ENCODE peak calls at places on chromosomes 4 and X, in five cellular contexts. N is DND-41, D is stomach, P is OCI-LY7, Z is breast epithelium. J is an unnamed sample.

GRCh38 chr4:146212781-146213180 is 1.6 kb upstream of the REELD1 start:
- DNase-seq in N (no peak), D (no peak), P (no peak), Z (no peak), J (no peak)

GRCh38 chr4:169861592-169861991 is 103.8 kb upstream of the HPF1 start:
- DNase-seq in N (no peak), D (no peak), P (no peak), Z (no peak), J (no peak)

GRCh38 chrX:39936886-39937770 is 160.6 kb downstream of the BCOR start:
- DNase-seq in N (peak; percentile 58), D (no peak), P (no peak), Z (no peak), J (no peak)

GRCh38 chr4:95869961-95870500 is 30.1 kb downstream of the PDHA2 start:
- DNase-seq in N (peak; percentile 5), D (no peak), P (no peak), Z (no peak), J (no peak)

GRCh38 chr4:108774809-108775530 is 12.1 kb upstream of the ETNPPL start:
- DNase-seq in N (no peak), D (peak; percentile 78), P (no peak), Z (no peak), J (no peak)

GRCh38 chrX:48487362-48487785 is 11.4 kb downstream of the FTSJ1 start:
- DNase-seq in N (no peak), D (peak; percentile 57), P (no peak), Z (no peak), J (peak; percentile 96)

GRCh38 chrX:39791691-39792090 is 306.1 kb downstream of the BCOR start:
- DNase-seq in N (no peak), D (no peak), P (no peak), Z (no peak), J (no peak)

GRCh38 chrX:56797966-56798711 is 69.1 kb downstream of the NBDY start:
- DNase-seq in N (peak; percentile 17), D (peak; percentile 26), P (no peak), Z (no peak), J (peak; percentile 78)

GRCh38 chrX:9948406-9948805 is 18.8 kb upstream of the CLDN34 start:
- DNase-seq in N (no peak), D (no peak), P (no peak), Z (no peak), J (no peak)

GRCh38 chr4:47145630-47146029 is 114.3 kb downstream of the GABRB1 start:
- DNase-seq in N (no peak), D (no peak), P (no peak), Z (no peak), J (peak; percentile 3)

GRCh38 chr4:81353861-81354260 is 117.8 kb downstream of the RASGEF1B start:
- DNase-seq in N (no peak), D (no peak), P (no peak), Z (no peak), J (no peak)

GRCh38 chr4:113591982-113592381 is 169.6 kb downstream of the CAMK2D start:
- DNase-seq in N (peak; percentile 10), D (no peak), P (no peak), Z (no peak), J (peak; percentile 32)

GRCh38 chr4:82661153-82661552 is 99.4 kb upstream of the TMEM150C start:
- DNase-seq in N (no peak), D (no peak), P (no peak), Z (no peak), J (no peak)

GRCh38 chr4:108247511-108248088 is 78.9 kb upstream of the LEF1 start:
- DNase-seq in N (no peak), D (no peak), P (no peak), Z (no peak), J (no peak)

GRCh38 chr4:2843909-2844584 is 403 bp downstream of the ADD1 start:
- DNase-seq in N (no peak), D (peak; percentile 55), P (peak; percentile 48), Z (no peak), J (peak; percentile 48)

GRCh38 chrX:68443155-68443868 is 10.0 kb upstream of the OPHN1 start:
- DNase-seq in N (peak; percentile 48), D (no peak), P (no peak), Z (no peak), J (no peak)

GRCh38 chrX:97102938-97103337 is 219.2 kb downstream of the RPA4 start:
- DNase-seq in N (no peak), D (no peak), P (peak; percentile 1), Z (no peak), J (no peak)

GRCh38 chrX:14398725-14399124 is 130.6 kb upstream of the GLRA2 start:
- DNase-seq in N (no peak), D (no peak), P (no peak), Z (no peak), J (peak; percentile 81)

GRCh38 chr4:85166318-85166717 is 199.8 kb upstream of the WDFY3 start:
- DNase-seq in N (no peak), D (no peak), P (no peak), Z (no peak), J (no peak)

GRCh38 chr4:165325732-165326512 is 1.5 kb upstream of the MSMO1 start:
- DNase-seq in N (no peak), D (no peak), P (no peak), Z (no peak), J (peak; percentile 82)

GRCh38 chr4:15682340-15682725 is 706 bp downstream of the FAM200B start:
- DNase-seq in N (no peak), D (no peak), P (no peak), Z (no peak), J (peak; percentile 50)

GRCh38 chr4:3683744-3684421 is 82.3 kb upstream of the ADRA2C start:
- DNase-seq in N (no peak), D (no peak), P (no peak), Z (no peak), J (no peak)

GRCh38 chr4:83618431-83618830 is 82.5 kb downstream of the GPAT3 start:
- DNase-seq in N (no peak), D (peak; percentile 65), P (no peak), Z (no peak), J (peak; percentile 64)

GRCh38 chrX:65196758-65197371 is 220.6 kb upstream of the ZC4H2 start:
- DNase-seq in N (no peak), D (peak; percentile 70), P (peak; percentile 64), Z (no peak), J (no peak)

GRCh38 chr4:4386736-4387392 is at the start of gene NSG1:
- DNase-seq in N (peak; percentile 68), D (no peak), P (peak; percentile 53), Z (no peak), J (peak; percentile 27)

GRCh38 chr4:136002316-136002715 is 1530.0 kb downstream of the PCDH18 start:
- DNase-seq in N (no peak), D (no peak), P (no peak), Z (no peak), J (no peak)

GRCh38 chr4:142419712-142420111 is 426.4 kb downstream of the INPP4B start:
- DNase-seq in N (no peak), D (no peak), P (no peak), Z (no peak), J (no peak)

GRCh38 chrX:22666441-22666840 is 333.3 kb upstream of the DDX53 start:
- DNase-seq in N (peak; percentile 7), D (no peak), P (peak; percentile 13), Z (no peak), J (no peak)

GRCh38 chrX:81174286-81174685 is 27.4 kb downstream of the HMGN5 start:
- DNase-seq in N (no peak), D (no peak), P (peak; percentile 14), Z (no peak), J (peak; percentile 27)
- TF ChIP-seq CTCF in N (peak; percentile 35), D (no peak), P (peak; percentile 69), Z (no peak), J (peak; percentile 17)

DNA sequence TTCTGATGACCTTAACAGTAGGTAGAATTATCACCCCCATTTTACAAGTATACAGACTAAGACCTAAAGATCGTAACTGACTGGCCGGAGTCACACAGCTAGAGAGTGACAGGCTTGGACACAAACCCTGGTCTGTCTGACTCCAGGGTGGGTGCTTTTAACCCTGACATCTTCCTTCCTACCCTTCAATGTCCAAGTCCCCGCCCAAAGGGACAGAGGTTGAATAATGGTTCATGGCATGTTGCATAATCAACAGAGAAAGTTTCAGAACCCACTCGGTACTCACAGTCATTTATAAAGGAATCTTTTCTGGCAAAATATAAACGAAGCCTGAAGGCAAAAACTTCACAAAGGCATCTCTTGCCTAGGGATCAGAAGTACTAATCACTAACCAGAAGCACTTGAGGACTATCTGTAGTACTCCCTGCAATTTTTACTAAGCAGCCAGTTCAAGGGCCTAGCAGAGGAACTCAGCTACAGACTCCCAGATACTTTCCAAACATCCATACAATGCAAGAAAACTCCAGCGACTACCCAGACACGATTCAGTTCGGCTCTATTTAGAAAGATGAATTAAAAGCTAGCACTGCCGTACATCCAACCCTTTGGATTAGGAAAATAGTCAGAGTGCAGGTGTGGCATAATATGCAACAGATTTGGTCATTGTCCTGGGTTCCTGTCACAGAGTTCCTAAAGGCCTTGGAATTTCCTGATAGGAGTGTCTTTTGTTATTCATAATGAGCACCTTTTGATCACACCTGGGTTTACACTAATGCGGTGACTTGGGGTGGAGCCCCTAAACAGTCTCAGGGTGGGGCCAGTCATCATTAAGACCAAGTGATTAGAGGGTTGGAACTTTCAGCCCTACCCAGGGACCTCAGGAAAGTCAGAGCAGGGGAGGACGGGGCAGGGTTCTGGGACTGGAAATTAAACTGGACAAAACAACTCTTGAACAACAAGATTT is 44.0 kb downstream of the RELL1 start:
- DNase-seq in N (no peak), D (no peak), P (no peak), Z (no peak), J (peak; percentile 31)
- H3K4me3 ChIP-seq in N (no peak overlapping the region), D (no peak overlapping the region), P (no peak overlapping the region), Z (no peak overlapping the region), J (no peak overlapping the region)

DNA sequence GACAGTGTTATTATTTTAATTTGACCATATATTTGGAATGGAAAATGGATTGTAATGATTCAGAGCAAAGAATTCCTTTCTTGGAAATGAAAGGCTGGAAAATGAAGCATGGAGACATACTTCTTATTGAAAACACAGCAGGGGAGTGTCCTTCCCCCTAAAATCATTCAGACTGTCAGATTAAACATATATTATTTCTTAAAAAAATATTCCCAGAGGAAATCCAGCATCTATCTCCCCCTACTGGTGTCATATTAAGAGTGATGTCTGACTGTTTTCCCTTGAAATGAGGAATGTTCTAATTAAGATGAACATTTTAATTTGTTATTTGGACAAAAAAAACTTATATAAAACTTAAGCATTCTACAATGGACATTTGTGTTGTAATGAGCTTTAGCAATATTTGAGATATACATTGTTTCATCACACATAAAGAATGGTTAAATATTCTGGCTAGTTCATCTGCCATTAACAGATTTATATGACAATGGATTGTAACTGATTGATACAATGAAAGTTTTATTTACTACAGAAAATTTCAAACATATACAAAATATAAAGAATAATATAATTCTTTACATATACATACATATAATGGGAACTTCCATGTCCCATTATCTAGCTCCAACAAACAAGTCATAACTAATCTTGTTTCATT is 264.6 kb downstream of the SPRY1 start:
- DNase-seq in N (no peak), D (no peak), P (peak; percentile 34), Z (no peak), J (peak; percentile 36)
- TF ChIP-seq CTCF in N (peak; percentile 45), D (peak; percentile 12), P (peak; percentile 85), Z (no peak), J (peak; percentile 59)

GRCh38 chrX:140092121-140092520 is 126.8 kb upstream of the CXorf66 start:
- DNase-seq in N (no peak), D (no peak), P (no peak), Z (no peak), J (no peak)

GRCh38 chrX:140091276-140091886 is 126.1 kb upstream of the CXorf66 start:
- DNase-seq in N (no peak), D (peak; percentile 36), P (no peak), Z (no peak), J (no peak)

GRCh38 chrX:140088438-140088837 is 123.1 kb upstream of the CXorf66 start:
- DNase-seq in N (no peak), D (no peak), P (no peak), Z (no peak), J (no peak)

GRCh38 chrX:140087865-140088264 is 122.5 kb upstream of the CXorf66 start:
- DNase-seq in N (no peak), D (no peak), P (no peak), Z (no peak), J (no peak)

GRCh38 chrX:140090800-140091275 is 125.5 kb upstream of the CXorf66 start:
- DNase-seq in N (no peak), D (no peak), P (no peak), Z (no peak), J (no peak)
- H3K4me3 ChIP-seq in N (no peak overlapping the region), D (peak overlapping the region; percentile 47), P (no peak overlapping the region), Z (peak overlapping the region; percentile 33), J (peak overlapping the region; percentile 21)